ENCODE peak calls at places on chromosome 14, in four cellular contexts. A is fibroblast of pulmonary artery, S is pancreas, L is ascending aorta. C is an unnamed sample.

GRCh38 chr14:22737052-22737451 is 29.4 kb upstream of the OXA1L start:
- DNase-seq in A (no peak), S (no peak), L (no peak), C (no peak)

GRCh38 chr14:81176224-81176623 is 44.5 kb downstream of the GTF2A1 start:
- DNase-seq in A (no peak), S (no peak), L (peak; percentile 21), C (no peak)

GRCh38 chr14:92437729-92438280 is 75.8 kb upstream of the RIN3 start:
- DNase-seq in A (no peak), S (no peak), L (no peak), C (peak; percentile 18)

GRCh38 chr14:80965041-80965440 is 9.6 kb downstream of the TSHR start:
- DNase-seq in A (no peak), S (no peak), L (no peak), C (no peak)

GRCh38 chr14:40053396-40053795 is 621.2 kb upstream of the FBXO33 start:
- DNase-seq in A (no peak), S (no peak), L (no peak), C (no peak)

GRCh38 chr14:50000215-50001145 is 107.6 kb downstream of the ARF6 start:
- DNase-seq in A (peak; percentile 73), S (no peak), L (peak; percentile 49), C (peak; percentile 96)

GRCh38 chr14:61495809-61496208 is 174.4 kb downstream of the PRKCH start:
- DNase-seq in A (no peak), S (no peak), L (no peak), C (no peak)

GRCh38 chr14:101115652-101116051 is 212.1 kb upstream of the RTL1 start:
- DNase-seq in A (no peak), S (no peak), L (no peak), C (no peak)

GRCh38 chr14:36773136-36773540 is 111.5 kb downstream of the PAX9 start:
- DNase-seq in A (peak; percentile 5), S (no peak), L (no peak), C (no peak)

GRCh38 chr14:77212933-77213656 is 31.5 kb downstream of the TMEM63C start:
- DNase-seq in A (peak; percentile 26), S (peak; percentile 43), L (no peak), C (peak; percentile 49)

GRCh38 chr14:73231874-73232851 is 5.1 kb upstream of the PAPLN start:
- DNase-seq in A (no peak), S (no peak), L (no peak), C (no peak)

GRCh38 chr14:62289471-62289870 is 527.3 kb downstream of the SNAPC1 start:
- DNase-seq in A (no peak), S (no peak), L (no peak), C (peak; percentile 7)

GRCh38 chr14:93035917-93036651 is 79.6 kb downstream of the ITPK1 start:
- DNase-seq in A (peak; percentile 74), S (no peak), L (no peak), C (no peak)

GRCh38 chr14:69928111-69928523 is 48.9 kb downstream of the SMOC1 start:
- DNase-seq in A (no peak), S (no peak), L (no peak), C (no peak)

GRCh38 chr14:50832935-50833607 is 2.1 kb upstream of the NIN start:
- DNase-seq in A (no peak), S (no peak), L (no peak), C (no peak)

GRCh38 chr14:95496111-95496681 is 20.3 kb downstream of the SYNE3 start:
- DNase-seq in A (peak; percentile 57), S (no peak), L (no peak), C (peak; percentile 60)

GRCh38 chr14:69374235-69374634 is 23.9 kb downstream of the ERH start:
- DNase-seq in A (no peak), S (no peak), L (no peak), C (no peak)

GRCh38 chr14:57712698-57713097 is 153.2 kb downstream of the SLC35F4 start:
- DNase-seq in A (no peak), S (no peak), L (no peak), C (no peak)

GRCh38 chr14:94640721-94641631 is 28.8 kb downstream of the SERPINA3 start:
- DNase-seq in A (no peak), S (no peak), L (no peak), C (no peak)

GRCh38 chr14:22231022-22231421 is 358.0 kb downstream of the DAD1 start:
- DNase-seq in A (no peak), S (no peak), L (no peak), C (no peak)

GRCh38 chr14:33307691-33308369 is 369.2 kb downstream of the NPAS3 start:
- DNase-seq in A (peak; percentile 76), S (no peak), L (no peak), C (peak; percentile 18)

GRCh38 chr14:38248629-38249028 is 7.3 kb downstream of the CLEC14A start:
- DNase-seq in A (no peak), S (no peak), L (no peak), C (no peak)

GRCh38 chr14:54338696-54339317 is 58.0 kb upstream of the CDKN3 start:
- DNase-seq in A (peak; percentile 77), S (no peak), L (no peak), C (peak; percentile 45)

GRCh38 chr14:65972891-65973290 is 513.3 kb upstream of the CCDC196 start:
- DNase-seq in A (peak; percentile 65), S (no peak), L (no peak), C (peak; percentile 10)

GRCh38 chr14:96162741-96163140 is 41.9 kb upstream of the BDKRB2 start:
- DNase-seq in A (peak; percentile 14), S (no peak), L (no peak), C (no peak)

GRCh38 chr14:61145903-61146411 is 135.2 kb downstream of the TMEM30B start:
- DNase-seq in A (peak; percentile 58), S (no peak), L (no peak), C (peak; percentile 87)

GRCh38 chr14:67228325-67228984 is 12.8 kb upstream of the PALS1 start:
- DNase-seq in A (no peak), S (no peak), L (no peak), C (peak; percentile 9)

GRCh38 chr14:104724981-104725771 is 1.1 kb downstream of the ADSS1 start:
- DNase-seq in A (peak; percentile 49), S (no peak), L (no peak), C (peak; percentile 53)
- TF ChIP-seq CTCF in A (peak; percentile 33), S (no peak), L (peak; percentile 23), C (peak; percentile 32)

GRCh38 chr14:68284333-68284732 is 464.8 kb downstream of the RAD51B start:
- DNase-seq in A (peak; percentile 83), S (no peak), L (no peak), C (no peak)
- H3K4me3 ChIP-seq in A (no peak overlapping the region), S (no peak overlapping the region), L (no peak overlapping the region), C (no peak overlapping the region)

DNA sequence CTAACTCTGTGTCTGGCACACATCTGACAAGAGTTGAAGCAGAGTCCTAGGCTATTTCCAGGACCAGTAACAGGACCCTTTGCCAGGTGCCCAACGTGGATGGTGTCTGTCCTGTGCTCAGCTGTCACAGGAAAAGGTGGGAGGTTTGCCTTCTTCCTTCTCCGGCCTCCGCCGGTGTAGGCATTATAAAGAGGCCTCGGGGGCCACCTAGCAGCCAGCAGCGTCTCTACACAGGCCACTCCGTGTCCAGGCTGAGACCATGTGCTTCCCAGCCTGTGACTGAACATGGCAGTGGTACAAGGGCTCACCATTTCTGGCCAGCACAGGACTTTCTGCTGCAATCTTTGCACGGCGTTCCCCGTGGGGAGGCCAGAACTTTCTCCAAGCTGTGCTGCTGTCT is 60.7 kb upstream of the GPATCH2L start:
- DNase-seq in A (peak; percentile 10), S (no peak), L (no peak), C (peak; percentile 24)
- TF ChIP-seq CTCF in A (peak; percentile 27), S (no peak), L (no peak), C (peak; percentile 34)

DNA sequence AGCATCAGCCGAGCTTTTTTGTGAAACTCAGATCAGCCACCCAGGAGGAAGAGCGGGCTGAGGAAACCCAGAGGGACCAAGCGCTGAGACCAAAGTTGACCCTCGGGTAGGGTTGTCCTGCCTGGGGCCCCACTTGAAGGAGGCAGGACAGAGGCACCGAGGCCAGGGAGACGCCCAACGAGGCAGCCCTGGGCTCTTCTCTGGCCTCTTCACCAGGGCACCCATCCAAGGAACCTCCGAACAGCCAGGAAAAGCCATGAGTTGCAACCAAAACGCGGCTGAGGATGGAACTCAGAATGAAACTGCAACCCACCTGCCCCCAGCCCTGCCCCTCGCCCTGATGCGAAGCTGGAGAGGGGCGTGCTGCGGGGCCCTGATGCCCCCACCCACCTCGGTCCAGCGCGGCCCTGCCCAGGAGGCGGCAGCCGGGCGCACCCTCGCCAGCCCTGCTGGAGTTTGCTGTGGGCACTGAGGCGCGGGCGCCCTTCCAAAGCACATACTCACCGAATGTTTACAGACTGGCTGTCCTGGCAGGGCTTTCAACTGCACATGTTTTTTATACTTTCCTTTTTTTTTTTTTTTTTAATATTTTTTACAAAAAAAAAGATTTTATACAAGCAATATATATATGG is 41.9 kb downstream of the JDP2 start:
- DNase-seq in A (no peak), S (peak; percentile 87), L (no peak), C (no peak)
- H3K4me3 ChIP-seq in A (no peak overlapping the region), S (no peak overlapping the region), L (peak overlapping the region; percentile 26), C (no peak overlapping the region)

GRCh38 chr14:91403069-91403600 is 14.5 kb downstream of the CCDC88C start:
- DNase-seq in A (no peak), S (peak; percentile 49), L (no peak), C (no peak)

GRCh38 chr14:91406451-91406850 is 11.2 kb downstream of the CCDC88C start:
- DNase-seq in A (no peak), S (no peak), L (no peak), C (no peak)

GRCh38 chr14:91406982-91407381 is 10.6 kb downstream of the CCDC88C start:
- DNase-seq in A (no peak), S (no peak), L (no peak), C (no peak)

GRCh38 chr14:91405724-91406435 is 11.7 kb downstream of the CCDC88C start:
- DNase-seq in A (no peak), S (no peak), L (no peak), C (no peak)

GRCh38 chr14:91405241-91405721 is 12.3 kb downstream of the CCDC88C start:
- DNase-seq in A (no peak), S (peak; percentile 54), L (no peak), C (no peak)
- TF ChIP-seq CTCF in A (no peak), S (no peak), L (no peak), C (no peak)

GRCh38 chr14:52413729-52414453 is 99.8 kb downstream of the PTGER2 start:
- DNase-seq in A (peak; percentile 59), S (no peak), L (no peak), C (peak; percentile 80)
- H3K4me3 ChIP-seq in A (no peak overlapping the region), S (no peak overlapping the region), L (no peak overlapping the region), C (no peak overlapping the region)

DNA sequence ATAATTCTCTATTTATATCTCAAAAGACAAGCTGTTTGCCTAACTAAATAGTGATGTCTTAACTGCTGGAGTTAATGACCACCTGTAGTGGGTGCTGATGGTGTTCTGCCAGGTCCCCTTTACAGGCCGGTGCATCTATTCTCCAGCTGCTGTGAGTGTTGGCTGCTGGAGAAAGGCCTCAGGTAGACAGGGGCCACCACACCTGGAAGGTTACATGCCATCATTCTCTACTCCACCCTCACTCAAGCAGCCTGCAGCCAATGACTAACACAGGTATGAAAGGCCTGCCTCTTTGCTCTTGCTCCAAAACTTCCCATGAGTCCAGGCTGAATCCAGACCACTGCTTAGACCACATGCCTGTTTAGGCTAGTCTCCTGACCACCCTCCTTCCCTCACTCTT is 73.9 kb downstream of the RPS6KA5 start:
- DNase-seq in A (no peak), S (no peak), L (no peak), C (no peak)
- TF ChIP-seq CTCF in A (no peak), S (no peak), L (no peak), C (no peak)